ENCODE peak calls at places on chromosomes 6 and 20, in five cellular contexts. U is psoas muscle; A is spleen; G is effector memory CD4-positive, alpha-beta T cell; S is CD8-positive, alpha-beta T cell. W is an unnamed sample.

GRCh38 chr6:137724495-137725211 is 142.4 kb upstream of the TNFAIP3 start:
- DNase-seq in U (peak; percentile 39), A (peak; percentile 80), G (no peak), S (no peak), W (no peak)

GRCh38 chr6:76771076-76771634 is 692.1 kb downstream of the HTR1B start:
- DNase-seq in U (no peak), A (no peak), G (no peak), S (no peak), W (no peak)

GRCh38 chr6:13373919-13374318 is 45.6 kb upstream of the TBC1D7 start:
- DNase-seq in U (no peak), A (no peak), G (no peak), S (no peak), W (no peak)

GRCh38 chr20:63942250-63943006 is 13.8 kb downstream of the UCKL1 start:
- DNase-seq in U (peak; percentile 35), A (peak; percentile 90), G (no peak), S (no peak), W (peak; percentile 27)

GRCh38 chr20:48722737-48723191 is 105.0 kb downstream of the PREX1 start:
- DNase-seq in U (no peak), A (peak; percentile 83), G (no peak), S (no peak), W (no peak)

GRCh38 chr6:157884756-157885155 is 61.7 kb downstream of the SNX9 start:
- DNase-seq in U (no peak), A (no peak), G (no peak), S (no peak), W (no peak)

GRCh38 chr20:56955673-56956072 is 310.8 kb downstream of the BMP7 start:
- DNase-seq in U (no peak), A (no peak), G (no peak), S (no peak), W (no peak)

GRCh38 chr20:16530201-16530681 is 43.0 kb downstream of the KIF16B start:
- DNase-seq in U (no peak), A (no peak), G (no peak), S (no peak), W (no peak)

GRCh38 chr6:140203611-140204553 is 829.4 kb upstream of the CITED2 start:
- DNase-seq in U (no peak), A (no peak), G (no peak), S (no peak), W (no peak)

GRCh38 chr20:33551778-33552177 is 61.9 kb downstream of the CBFA2T2 start:
- DNase-seq in U (no peak), A (no peak), G (no peak), S (no peak), W (no peak)

GRCh38 chr20:11585752-11586352 is 331.8 kb upstream of the BTBD3 start:
- DNase-seq in U (no peak), A (no peak), G (no peak), S (no peak), W (no peak)

GRCh38 chr6:73079978-73080377 is 145.3 kb downstream of the KHDC1L start:
- DNase-seq in U (no peak), A (no peak), G (no peak), S (no peak), W (no peak)

GRCh38 chr6:11144393-11144829 is 32.9 kb upstream of the ERVFRD-1 start:
- DNase-seq in U (peak; percentile 71), A (peak; percentile 90), G (peak; percentile 67), S (peak; percentile 42), W (peak; percentile 35)

GRCh38 chr6:50829898-50830439 is 11.3 kb downstream of the TFAP2B start:
- DNase-seq in U (no peak), A (no peak), G (no peak), S (no peak), W (no peak)

GRCh38 chr6:53432318-53433161 is 83.8 kb upstream of the ELOVL5 start:
- DNase-seq in U (no peak), A (no peak), G (no peak), S (no peak), W (no peak)

GRCh38 chr6:97401533-97401932 is 118.5 kb upstream of the MMS22L start:
- DNase-seq in U (no peak), A (no peak), G (no peak), S (no peak), W (no peak)

GRCh38 chr6:167984144-167984719 is 13.2 kb upstream of the KIF25 start:
- DNase-seq in U (no peak), A (no peak), G (no peak), S (no peak), W (no peak)

GRCh38 chr6:71294121-71294523 is 5.5 kb downstream of the OGFRL1 start:
- DNase-seq in U (no peak), A (no peak), G (no peak), S (no peak), W (no peak)

GRCh38 chr6:71298459-71298858 is 9.8 kb downstream of the OGFRL1 start:
- DNase-seq in U (no peak), A (no peak), G (no peak), S (no peak), W (no peak)

GRCh38 chr6:71300561-71301168 is 12.1 kb downstream of the OGFRL1 start:
- DNase-seq in U (no peak), A (no peak), G (no peak), S (no peak), W (no peak)

GRCh38 chr6:71299541-71300470 is 11.2 kb downstream of the OGFRL1 start:
- DNase-seq in U (no peak), A (no peak), G (no peak), S (no peak), W (no peak)
- H3K36me3 ChIP-seq in U (peaks cover 42% of the 10 kb centered on the region), A (peaks cover 95% of the 10 kb centered on the region), G (peaks cover 5% of the 10 kb centered on the region), S (peaks cover 6% of the 10 kb centered on the region), W (peaks cover 5% of the 10 kb centered on the region)

GRCh38 chr20:44650777-44651493 is 564 bp downstream of the ADA start:
- DNase-seq in U (peak; percentile 42), A (peak; percentile 86), G (no peak), S (no peak), W (peak; percentile 41)

GRCh38 chr20:44646641-44647274 is 4.7 kb downstream of the ADA start:
- DNase-seq in U (no peak), A (no peak), G (no peak), S (no peak), W (no peak)

GRCh38 chr20:44649976-44650375 is 1.5 kb downstream of the ADA start:
- DNase-seq in U (no peak), A (no peak), G (no peak), S (no peak), W (no peak)

GRCh38 chr20:44648068-44648467 is 3.4 kb downstream of the ADA start:
- DNase-seq in U (no peak), A (no peak), G (no peak), S (no peak), W (no peak)

GRCh38 chr20:44648579-44648978 is 2.9 kb downstream of the ADA start:
- DNase-seq in U (no peak), A (no peak), G (no peak), S (no peak), W (no peak)
- H3K4me3 ChIP-seq in U (no peak overlapping the region), A (no peak overlapping the region), G (no peak overlapping the region), S (no peak overlapping the region), W (no peak overlapping the region)

GRCh38 chr6:87049779-87050178 is 45.1 kb downstream of the CGA start:
- DNase-seq in U (no peak), A (no peak), G (no peak), S (no peak), W (no peak)

GRCh38 chr6:87053312-87053711 is 41.6 kb downstream of the CGA start:
- DNase-seq in U (no peak), A (no peak), G (no peak), S (no peak), W (no peak)

GRCh38 chr6:87059943-87060342 is 35.0 kb downstream of the CGA start:
- DNase-seq in U (no peak), A (peak; percentile 74), G (no peak), S (no peak), W (no peak)

DNA sequence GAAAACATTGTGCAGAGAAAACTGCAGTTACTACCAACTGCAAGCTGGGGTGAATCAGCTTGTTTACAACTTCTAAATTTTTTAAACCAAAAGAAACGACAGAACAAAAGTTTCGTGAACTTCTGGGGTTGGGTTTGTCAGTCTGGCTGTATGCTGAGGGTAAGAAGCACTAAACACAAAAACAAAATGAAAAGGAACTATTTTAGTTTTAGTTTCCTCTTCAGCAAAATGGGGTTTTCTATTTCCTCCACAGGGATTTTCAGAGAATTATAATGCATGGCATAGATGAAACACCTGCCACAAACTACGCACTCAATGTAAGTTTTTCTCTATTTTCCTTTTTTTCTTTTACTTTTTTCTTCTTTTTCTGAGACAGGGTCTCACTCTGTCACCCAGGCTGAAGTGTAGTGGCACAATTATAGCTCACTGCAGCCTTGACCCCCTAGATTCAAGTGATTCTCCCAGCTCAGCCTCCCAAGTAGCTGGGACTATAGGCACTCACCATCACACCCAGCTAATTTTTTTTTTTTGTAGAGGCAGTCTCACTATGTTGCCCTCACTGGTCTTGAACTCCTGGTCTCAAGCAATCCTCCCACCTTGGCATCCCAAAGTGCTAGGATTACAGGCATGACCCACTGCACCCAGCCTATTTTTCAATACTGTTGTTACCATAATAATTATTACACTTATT is 40.6 kb downstream of the CGA start:
- DNase-seq in U (no peak), A (no peak), G (no peak), S (no peak), W (no peak)
- H3K27ac ChIP-seq in U (no peak overlapping the region), A (no peak overlapping the region), G (no peak overlapping the region), S (no peak overlapping the region), W (no peak overlapping the region)

GRCh38 chr6:43523282-43523681 is 6.4 kb downstream of the POLR1C start:
- DNase-seq in U (no peak), A (no peak), G (no peak), S (no peak), W (no peak)
- H3K36me3 ChIP-seq in U (peaks cover 92% of the 10 kb centered on the region), A (peaks cover 94% of the 10 kb centered on the region), G (peaks cover 82% of the 10 kb centered on the region), S (peaks cover 68% of the 10 kb centered on the region), W (peaks cover 36% of the 10 kb centered on the region)

DNA sequence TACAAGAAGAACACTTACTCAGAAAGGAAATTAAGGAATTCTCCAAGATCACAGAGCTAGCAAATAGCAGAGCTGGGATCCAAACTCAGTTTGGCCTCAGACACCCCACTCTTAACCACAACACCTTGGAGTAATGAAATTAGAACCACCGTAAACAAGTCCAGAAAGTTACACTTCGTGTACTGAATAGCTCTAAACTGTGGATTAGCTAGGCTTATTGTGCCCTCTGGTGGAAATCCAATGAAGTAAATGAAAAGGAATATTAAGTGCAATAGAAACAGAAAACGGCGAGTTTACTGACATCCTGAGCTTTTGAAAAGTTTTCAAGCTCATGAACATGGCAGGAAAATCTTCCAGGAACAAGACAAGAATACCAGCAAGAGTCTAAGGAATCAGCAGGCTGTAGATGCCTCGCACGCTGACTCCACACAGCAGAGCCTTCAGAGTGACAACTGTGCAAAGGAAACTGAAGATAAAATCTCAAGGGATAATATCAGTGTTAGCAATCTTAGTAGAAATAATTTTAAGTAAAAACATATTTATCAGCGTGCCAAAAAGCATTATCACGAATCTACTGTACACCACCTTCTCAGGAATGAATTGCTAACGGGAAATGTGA is 34.6 kb downstream of the FBXO5 start:
- DNase-seq in U (no peak), A (no peak), G (no peak), S (no peak), W (peak; percentile 30)
- H3K4me3 ChIP-seq in U (peak overlapping the region; percentile 36), A (no peak overlapping the region), G (no peak overlapping the region), S (no peak overlapping the region), W (no peak overlapping the region)

W was measured in naive thymus-derived CD4-positive, alpha-beta T cell.